ENCODE peak calls at places on chromosomes 7 and 10, in seven cellular contexts. T is substantia nigra, A is HFFc6, W is lower lobe of right lung, K is AG04450, C is NCI-H774, Z is HFF-Myc. U is an unnamed sample.

GRCh38 chr7:98086231-98086855 is 20.3 kb upstream of the LMTK2 start:
- DNase-seq in T (no peak), A (no peak), W (no peak), K (no peak), C (no peak), Z (no peak), U (peak)

GRCh38 chr7:26365077-26365896 is 73.6 kb downstream of the SNX10 start:
- DNase-seq in T (no peak), A (peak), W (peak), K (peak), C (peak), Z (peak), U (no peak)

GRCh38 chr10:8691498-8692017 is 637.1 kb downstream of the GATA3 start:
- DNase-seq in T (no peak), A (no peak), W (no peak), K (no peak), C (no peak), Z (no peak), U (no peak)

GRCh38 chr7:114087674-114088539 is 169.1 kb upstream of the PPP1R3A start:
- DNase-seq in T (no peak), A (no peak), W (no peak), K (no peak), C (peak), Z (no peak), U (peak)

GRCh38 chr7:130593033-130593432 is 75.5 kb downstream of the COPG2 start:
- DNase-seq in T (no peak), A (no peak), W (no peak), K (no peak), C (no peak), Z (no peak), U (no peak)

GRCh38 chr10:50447691-50448090 is 176.1 kb downstream of the SGMS1 start:
- DNase-seq in T (no peak), A (no peak), W (no peak), K (no peak), C (no peak), Z (no peak), U (no peak)

GRCh38 chr7:155371884-155372781 is 74.5 kb downstream of the INSIG1 start:
- DNase-seq in T (no peak), A (no peak), W (peak), K (no peak), C (no peak), Z (no peak), U (no peak)

GRCh38 chr7:92730808-92731207 is 105.6 kb downstream of the CDK6 start:
- DNase-seq in T (no peak), A (peak), W (no peak), K (no peak), C (no peak), Z (no peak), U (no peak)

GRCh38 chr10:104122273-104123107 is 519 bp downstream of the SFR1 start:
- DNase-seq in T (no peak), A (no peak), W (no peak), K (no peak), C (no peak), Z (no peak), U (no peak)

GRCh38 chr7:121192834-121193233 is 136.0 kb upstream of the WNT16 start:
- DNase-seq in T (no peak), A (no peak), W (no peak), K (no peak), C (no peak), Z (no peak), U (no peak)

GRCh38 chr7:99137418-99138180 is 6.3 kb downstream of the SMURF1 start:
- DNase-seq in T (no peak), A (peak), W (no peak), K (peak), C (no peak), Z (peak), U (no peak)

GRCh38 chr7:106021211-106022067 is 58.4 kb downstream of the CDHR3 start:
- DNase-seq in T (no peak), A (peak), W (no peak), K (no peak), C (no peak), Z (no peak), U (no peak)

GRCh38 chr7:45028138-45028919 is 28.3 kb downstream of the CCM2 start:
- DNase-seq in T (no peak), A (no peak), W (no peak), K (no peak), C (no peak), Z (no peak), U (no peak)

GRCh38 chr7:147681530-147681929 is 909.0 kb upstream of the C7orf33 start:
- DNase-seq in T (no peak), A (no peak), W (no peak), K (no peak), C (no peak), Z (no peak), U (no peak)

GRCh38 chr7:100008525-100008924 is 6.9 kb upstream of the ZKSCAN1 start:
- DNase-seq in T (no peak), A (no peak), W (peak), K (no peak), C (peak), Z (no peak), U (peak)